ENCODE peak calls at places on chromosome 18, in ten cellular contexts. D is fibroblast of the aortic adventitia; K is NCI-H2081; R is retina; O is activated T-helper 1 cell treated with anti-CD3 and anti-CD28 coated beads, Interleukin-2, amount 50 U/mL, for 16 hours; S is memory B cell; A is Daoy; J is stimulated activated CD4-positive, alpha-beta T cell treated with anti-CD3 and anti-CD28 coated beads, Interleukin-4, amount 100 ng/mL, for 1 hour; Q is activated CD4-positive, alpha-beta T cell treated with anti-CD3 and anti-CD28 coated beads, Interleukin-2, amount 50 U/mL, for 4 hours; X is HCT116. I is an unnamed sample.

GRCh38 chr18:33821503-33821902 is 243.5 kb downstream of the ASXL3 start:
- DNase-seq in R (no peak), O (no peak), A (peak), D (peak), S (no peak), J (no peak), Q (no peak), X (no peak), K (no peak), I (peak)

GRCh38 chr18:22439447-22439846 is 21.7 kb upstream of the CTAGE1 start:
- DNase-seq in S (no peak), R (no peak), Q (no peak), A (peak), K (no peak), X (no peak), D (peak), J (no peak), O (no peak), I (no peak)

GRCh38 chr18:59067873-59068272 is 71.8 kb upstream of the SEC11C start:
- DNase-seq in R (no peak), J (peak), K (no peak), A (no peak), S (no peak), D (peak), Q (no peak), X (no peak), O (no peak), I (no peak)

GRCh38 chr18:23876496-23876895 is 138.1 kb upstream of the TTC39C start:
- DNase-seq in X (no peak), J (no peak), O (no peak), A (no peak), R (no peak), S (no peak), D (no peak), K (no peak), Q (no peak), I (peak)

GRCh38 chr18:8450013-8450412 is 159.2 kb upstream of the RAB12 start:
- DNase-seq in Q (no peak), A (peak), R (no peak), O (no peak), S (no peak), K (no peak), J (no peak), D (no peak), X (peak), I (no peak)

GRCh38 chr18:13316066-13316465 is 97.5 kb downstream of the LDLRAD4 start:
- DNase-seq in Q (no peak), D (no peak), J (no peak), R (no peak), O (no peak), K (no peak), X (no peak), S (no peak), A (no peak), I (no peak)

GRCh38 chr18:46470714-46471113 is 186.3 kb downstream of the LOXHD1 start:
- DNase-seq in J (no peak), S (no peak), X (no peak), Q (no peak), O (no peak), K (no peak), A (no peak), R (no peak), D (no peak), I (no peak)

GRCh38 chr18:44709297-44710117 is 28.8 kb downstream of the SETBP1 start:
- DNase-seq in X (no peak), J (no peak), O (no peak), D (no peak), S (no peak), K (no peak), R (no peak), Q (no peak), A (no peak), I (no peak)

GRCh38 chr18:13725566-13726227 is 661 bp downstream of the FAM210A start:
- DNase-seq in D (peak), R (no peak), K (no peak), J (peak), S (no peak), O (no peak), A (no peak), Q (peak), X (no peak), I (no peak)

GRCh38 chr18:24190590-24190989 is 51.7 kb downstream of the CABYR start:
- DNase-seq in D (no peak), O (no peak), S (no peak), K (no peak), X (no peak), J (no peak), A (no peak), Q (no peak), R (no peak), I (no peak)

GRCh38 chr18:8081872-8082553 is 514.9 kb downstream of the PTPRM start:
- DNase-seq in D (no peak), K (peak), S (no peak), O (no peak), A (no peak), R (no peak), X (no peak), J (no peak), Q (no peak), I (no peak)